ENCODE peak calls at places on chromosomes 4 and X, in ten cellular contexts. T is SK-N-SH, V is suprapubic skin, R is prostate gland, Q is K562, L is HCT116, E is stomach, G is vagina, X is sigmoid colon, J is esophagus muscularis mucosa. A is an unnamed sample.

GRCh38 chr4:185885075-185885474 is 73.1 kb upstream of the SORBS2 start:
- DNase-seq in X (no peak), R (no peak), J (no peak), L (no peak), E (no peak), V (no peak), Q (no peak), G (no peak), T (no peak), A (no peak)

GRCh38 chr4:86033171-86033570 is 326.7 kb downstream of the MAPK10 start:
- DNase-seq in R (peak; percentile 25), L (no peak), X (peak; percentile 76), Q (no peak), E (peak; percentile 33), T (no peak), G (peak; percentile 89), V (peak; percentile 63), J (no peak), A (peak; percentile 61)

GRCh38 chrX:14963447-14964236 is 90.4 kb downstream of the MOSPD2 start:
- DNase-seq in Q (no peak), L (peak; percentile 49), J (no peak), E (no peak), R (no peak), X (no peak), V (no peak), T (no peak), G (no peak), A (no peak)

GRCh38 chrX:110180176-110180927 is 137.5 kb downstream of the AMMECR1 start:
- DNase-seq in G (peak; percentile 85), Q (no peak), R (no peak), T (no peak), J (no peak), E (no peak), L (peak; percentile 16), X (no peak), V (no peak), A (no peak)

GRCh38 chr4:20193522-20193902 is 58.2 kb upstream of the SLIT2 start:
- DNase-seq in J (no peak), G (no peak), V (no peak), T (no peak), R (no peak), L (no peak), X (no peak), E (no peak), Q (no peak), A (no peak)

GRCh38 chr4:66554844-66555243 is 884.6 kb upstream of the EPHA5 start:
- DNase-seq in E (no peak), T (no peak), R (no peak), Q (no peak), V (no peak), X (no peak), G (no peak), J (no peak), L (no peak), A (no peak)

GRCh38 chrX:133179500-133179899 is 38.7 kb downstream of the TFDP3 start:
- DNase-seq in Q (no peak), X (no peak), G (no peak), V (no peak), T (no peak), E (no peak), L (no peak), R (no peak), J (no peak), A (no peak)

GRCh38 chrX:149871940-149872339 is 9.0 kb upstream of the MAGEA8 start:
- DNase-seq in T (peak; percentile 52), R (no peak), L (peak; percentile 10), Q (peak; percentile 59), X (no peak), E (peak; percentile 56), G (no peak), J (no peak), V (no peak), A (peak; percentile 62)

GRCh38 chr4:139619644-139620043 is 46.0 kb upstream of the MGST2 start:
- DNase-seq in L (no peak), V (no peak), G (no peak), Q (no peak), J (no peak), T (no peak), X (no peak), R (no peak), E (no peak), A (no peak)

GRCh38 chr4:41361831-41362646 is 105.3 kb downstream of the UCHL1 start:
- DNase-seq in V (no peak), Q (no peak), X (no peak), J (no peak), T (peak; percentile 39), G (no peak), L (no peak), R (no peak), E (no peak), A (no peak)

GRCh38 chr4:41359836-41360213 is 103.1 kb downstream of the UCHL1 start:
- DNase-seq in G (no peak), V (no peak), E (no peak), Q (no peak), R (no peak), L (no peak), T (no peak), J (no peak), X (no peak), A (no peak)

GRCh38 chr4:41359069-41359769 is 102.5 kb downstream of the UCHL1 start:
- DNase-seq in L (no peak), G (no peak), E (no peak), Q (no peak), V (no peak), J (no peak), T (peak; percentile 71), R (no peak), X (no peak), A (no peak)

GRCh38 chr4:41360911-41361830 is 104.4 kb downstream of the UCHL1 start:
- DNase-seq in Q (no peak), L (no peak), R (peak; percentile 63), V (peak; percentile 78), E (peak; percentile 44), X (peak; percentile 77), J (no peak), G (no peak), T (peak; percentile 46), A (peak; percentile 56)

DNA sequence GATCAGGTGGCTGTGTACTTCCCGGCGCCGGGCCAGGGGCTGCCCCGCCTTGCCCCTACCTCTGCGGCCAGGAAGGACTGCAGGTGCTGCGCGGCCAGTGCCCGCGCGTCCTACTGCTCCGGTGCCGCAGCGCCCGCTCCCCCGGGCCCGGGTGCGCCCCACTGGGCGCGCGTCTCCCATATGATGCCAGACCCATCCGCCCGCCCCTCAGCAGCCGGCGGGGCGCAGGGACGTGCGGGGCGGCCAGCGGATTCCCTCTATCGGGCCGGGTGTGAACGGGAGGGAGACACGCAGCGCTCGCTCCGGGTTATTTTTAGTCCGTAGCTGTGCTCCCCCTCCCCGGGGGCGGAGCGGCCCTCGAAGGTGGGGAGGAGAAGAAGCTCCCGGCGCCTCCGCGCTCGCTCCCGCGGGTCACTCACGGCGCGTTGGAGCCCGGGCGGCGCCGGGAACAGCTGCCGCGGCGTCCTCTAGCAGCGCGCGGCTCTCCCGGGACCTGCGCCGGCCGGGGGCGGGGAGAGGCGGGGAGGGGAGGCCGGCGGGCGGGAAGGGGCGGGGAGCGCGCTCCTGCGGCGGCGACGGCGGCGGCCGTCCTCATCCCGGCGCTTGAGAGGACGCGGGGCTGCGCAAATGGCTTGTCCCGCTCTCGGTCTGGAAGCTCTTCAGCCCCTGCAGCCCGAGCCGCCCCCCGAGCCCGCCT is 103.6 kb downstream of the UCHL1 start:
- DNase-seq in L (no peak), Q (peak; percentile 9), X (peak; percentile 81), J (no peak), T (peak; percentile 90), G (no peak), E (peak; percentile 76), V (peak; percentile 76), R (peak; percentile 65), A (peak; percentile 30)
- TF ChIP-seq POLR2AphosphoS5 in L (peak; percentile 60), Q (no peak), X (no peak), J (peak; percentile 19), T (no peak), G (no peak), E (peak; percentile 9), V (no peak), R (no peak), A (no peak)

GRCh38 chr4:100288811-100289529 is 98.7 kb upstream of the DDIT4L start:
- DNase-seq in T (no peak), X (no peak), R (no peak), J (no peak), V (no peak), E (no peak), Q (no peak), G (no peak), L (no peak), A (no peak)
- H3K27ac ChIP-seq in T (peak overlapping the region; percentile 16), X (no peak overlapping the region), R (no peak overlapping the region), J (no peak overlapping the region), V (peak overlapping the region; percentile 13), E (no peak overlapping the region), Q (no peak overlapping the region), G (no peak overlapping the region), L (no peak overlapping the region), A (no peak overlapping the region)

GRCh38 chr4:153485374-153485773 is 19.2 kb downstream of the TMEM131L start:
- DNase-seq in X (no peak), T (no peak), E (no peak), V (no peak), G (no peak), J (no peak), L (no peak), R (no peak), Q (no peak), A (no peak)
- H3K4me1 ChIP-seq in X (no peaks in the 10 kb centered on the region), T (no peaks in the 10 kb centered on the region), E (peaks cover 25% of the 10 kb centered on the region), V (peaks cover 56% of the 10 kb centered on the region), G (peaks cover 46% of the 10 kb centered on the region), J (peaks cover 71% of the 10 kb centered on the region), L (peaks cover 48% of the 10 kb centered on the region), R (no peaks in the 10 kb centered on the region), Q (peaks cover 14% of the 10 kb centered on the region), A (peaks cover 5% of the 10 kb centered on the region)

GRCh38 chr4:40804598-40804997 is 54.8 kb downstream of the NSUN7 start:
- DNase-seq in L (no peak), R (no peak), V (no peak), X (no peak), T (no peak), E (no peak), J (no peak), Q (no peak), G (no peak), A (no peak)

GRCh38 chr4:40811886-40812857 is 62.4 kb downstream of the NSUN7 start:
- DNase-seq in Q (no peak), G (no peak), X (no peak), E (no peak), J (no peak), T (no peak), V (no peak), L (no peak), R (no peak), A (no peak)

GRCh38 chr4:40809058-40809457 is 59.3 kb downstream of the NSUN7 start:
- DNase-seq in L (no peak), T (no peak), X (no peak), V (no peak), J (no peak), E (no peak), G (no peak), Q (no peak), R (no peak), A (no peak)
- TF ChIP-seq POLR2AphosphoS5 in L (no peak), T (no peak), X (no peak), V (no peak), J (no peak), E (no peak), G (no peak), Q (no peak), R (no peak), A (no peak)

GRCh38 chrX:44308869-44309268 is 34.6 kb downstream of the EFHC2 start:
- DNase-seq in V (no peak), Q (no peak), J (no peak), X (no peak), T (no peak), E (no peak), G (no peak), L (no peak), R (no peak), A (no peak)
- H3K27ac ChIP-seq in V (no peak overlapping the region), Q (no peak overlapping the region), J (no peak overlapping the region), X (no peak overlapping the region), T (no peak overlapping the region), E (no peak overlapping the region), G (no peak overlapping the region), L (no peak overlapping the region), R (no peak overlapping the region), A (no peak overlapping the region)